ENCODE peak calls at places on chromosomes 7 and 10, in seven cellular contexts. One of them, this sample, is unnamed.

GRCh38 chr10:1287493-1288480 is 231.6 kb downstream of the WDR37 start:
- DNase-seq in spleen: no peak
- DNase-seq in sigmoid colon: no peak
- DNase-seq in heart left ventricle: no peak
- DNase-seq in A549: no peak
- DNase-seq in adrenal gland: no peak
- DNase-seq in body of pancreas: no peak
- DNase-seq in this sample: no peak

GRCh38 chr10:28577506-28577905 is 44.6 kb downstream of the WAC start:
- DNase-seq in body of pancreas: no peak
- DNase-seq in heart left ventricle: no peak
- DNase-seq in sigmoid colon: no peak
- DNase-seq in adrenal gland: no peak
- DNase-seq in spleen: no peak
- DNase-seq in A549: no peak
- DNase-seq in this sample: no peak

GRCh38 chr7:114631249-114631822 is 216.7 kb downstream of the FOXP2 start:
- DNase-seq in spleen: no peak
- DNase-seq in body of pancreas: no peak
- DNase-seq in A549: no peak
- DNase-seq in adrenal gland: no peak
- DNase-seq in heart left ventricle: no peak
- DNase-seq in sigmoid colon: no peak
- DNase-seq in this sample: no peak

GRCh38 chr7:77887567-77887966 is 89.0 kb downstream of the PHTF2 start:
- DNase-seq in body of pancreas: no peak
- DNase-seq in adrenal gland: no peak
- DNase-seq in heart left ventricle: no peak
- DNase-seq in A549: no peak
- DNase-seq in spleen: no peak
- DNase-seq in sigmoid colon: no peak
- DNase-seq in this sample: no peak

GRCh38 chr7:4886671-4887070 is 3.2 kb upstream of the RADIL start:
- DNase-seq in heart left ventricle: no peak
- DNase-seq in A549: no peak
- DNase-seq in spleen: no peak
- DNase-seq in sigmoid colon: no peak
- DNase-seq in adrenal gland: no peak
- DNase-seq in body of pancreas: no peak
- DNase-seq in this sample: no peak

GRCh38 chr10:75400163-75400768 is 1.3 kb downstream of the ZNF503 start:
- DNase-seq in sigmoid colon: peak
- DNase-seq in spleen: no peak
- DNase-seq in A549: peak
- DNase-seq in heart left ventricle: no peak
- DNase-seq in body of pancreas: peak
- DNase-seq in adrenal gland: no peak
- DNase-seq in this sample: no peak

GRCh38 chr7:92987543-92987942 is 130.2 kb downstream of the SAMD9 start:
- DNase-seq in spleen: no peak
- DNase-seq in heart left ventricle: no peak
- DNase-seq in body of pancreas: no peak
- DNase-seq in adrenal gland: no peak
- DNase-seq in sigmoid colon: no peak
- DNase-seq in A549: no peak
- DNase-seq in this sample: no peak

GRCh38 chr7:41459623-41460256 is 243.2 kb downstream of the INHBA start:
- DNase-seq in heart left ventricle: no peak
- DNase-seq in adrenal gland: no peak
- DNase-seq in A549: no peak
- DNase-seq in spleen: no peak
- DNase-seq in body of pancreas: peak
- DNase-seq in sigmoid colon: no peak
- DNase-seq in this sample: no peak

GRCh38 chr7:7554021-7554432 is 12.7 kb upstream of the MIOS start:
- DNase-seq in sigmoid colon: no peak
- DNase-seq in spleen: no peak
- DNase-seq in heart left ventricle: no peak
- DNase-seq in body of pancreas: no peak
- DNase-seq in adrenal gland: no peak
- DNase-seq in A549: no peak
- DNase-seq in this sample: no peak

GRCh38 chr10:97718659-97719142 is 5.2 kb downstream of the MARVELD1 start:
- DNase-seq in adrenal gland: no peak
- DNase-seq in heart left ventricle: no peak
- DNase-seq in body of pancreas: peak
- DNase-seq in A549: peak
- DNase-seq in spleen: peak
- DNase-seq in sigmoid colon: peak
- DNase-seq in this sample: peak

GRCh38 chr10:13294784-13295183 is 5.1 kb downstream of the PHYH start:
- DNase-seq in body of pancreas: no peak
- DNase-seq in adrenal gland: no peak
- DNase-seq in heart left ventricle: no peak
- DNase-seq in spleen: no peak
- DNase-seq in sigmoid colon: no peak
- DNase-seq in A549: no peak
- DNase-seq in this sample: no peak

GRCh38 chr10:13302821-13303555 is 3.1 kb upstream of the PHYH start:
- DNase-seq in spleen: no peak
- DNase-seq in A549: no peak
- DNase-seq in heart left ventricle: no peak
- DNase-seq in sigmoid colon: no peak
- DNase-seq in body of pancreas: no peak
- DNase-seq in adrenal gland: no peak
- DNase-seq in this sample: no peak

GRCh38 chr10:13298748-13299436 is 972 bp downstream of the PHYH start:
- DNase-seq in body of pancreas: no peak
- DNase-seq in sigmoid colon: no peak
- DNase-seq in adrenal gland: no peak
- DNase-seq in heart left ventricle: no peak
- DNase-seq in A549: no peak
- DNase-seq in spleen: peak
- DNase-seq in this sample: no peak

GRCh38 chr10:13296476-13296875 is 3.4 kb downstream of the PHYH start:
- DNase-seq in body of pancreas: no peak
- DNase-seq in spleen: peak
- DNase-seq in adrenal gland: no peak
- DNase-seq in heart left ventricle: no peak
- DNase-seq in A549: no peak
- DNase-seq in sigmoid colon: no peak
- DNase-seq in this sample: no peak

GRCh38 chr10:13299437-13300287 is at the start of gene PHYH:
- DNase-seq in heart left ventricle: peak
- DNase-seq in body of pancreas: peak
- DNase-seq in A549: peak
- DNase-seq in spleen: peak
- DNase-seq in adrenal gland: peak
- DNase-seq in sigmoid colon: peak
- DNase-seq in this sample: peak
- TF ChIP-seq POLR2A in heart left ventricle: peak
- TF ChIP-seq POLR2A in body of pancreas: peak
- TF ChIP-seq POLR2A in A549: peak
- TF ChIP-seq POLR2A in spleen: no peak
- TF ChIP-seq POLR2A in adrenal gland: peak
- TF ChIP-seq POLR2A in sigmoid colon: peak
- TF ChIP-seq POLR2A in this sample: peak

GRCh38 chr7:26912933-26913536 is 48.6 kb upstream of the SKAP2 start:
- DNase-seq in sigmoid colon: no peak
- DNase-seq in adrenal gland: no peak
- DNase-seq in heart left ventricle: no peak
- DNase-seq in body of pancreas: no peak
- DNase-seq in A549: no peak
- DNase-seq in spleen: no peak
- DNase-seq in this sample: no peak
- H3K4me3 ChIP-seq in sigmoid colon: no peak
- H3K4me3 ChIP-seq in adrenal gland: no peak
- H3K4me3 ChIP-seq in heart left ventricle: no peak
- H3K4me3 ChIP-seq in body of pancreas: no peak
- H3K4me3 ChIP-seq in A549: no peak
- H3K4me3 ChIP-seq in spleen: peak
- H3K4me3 ChIP-seq in this sample: no peak

DNA sequence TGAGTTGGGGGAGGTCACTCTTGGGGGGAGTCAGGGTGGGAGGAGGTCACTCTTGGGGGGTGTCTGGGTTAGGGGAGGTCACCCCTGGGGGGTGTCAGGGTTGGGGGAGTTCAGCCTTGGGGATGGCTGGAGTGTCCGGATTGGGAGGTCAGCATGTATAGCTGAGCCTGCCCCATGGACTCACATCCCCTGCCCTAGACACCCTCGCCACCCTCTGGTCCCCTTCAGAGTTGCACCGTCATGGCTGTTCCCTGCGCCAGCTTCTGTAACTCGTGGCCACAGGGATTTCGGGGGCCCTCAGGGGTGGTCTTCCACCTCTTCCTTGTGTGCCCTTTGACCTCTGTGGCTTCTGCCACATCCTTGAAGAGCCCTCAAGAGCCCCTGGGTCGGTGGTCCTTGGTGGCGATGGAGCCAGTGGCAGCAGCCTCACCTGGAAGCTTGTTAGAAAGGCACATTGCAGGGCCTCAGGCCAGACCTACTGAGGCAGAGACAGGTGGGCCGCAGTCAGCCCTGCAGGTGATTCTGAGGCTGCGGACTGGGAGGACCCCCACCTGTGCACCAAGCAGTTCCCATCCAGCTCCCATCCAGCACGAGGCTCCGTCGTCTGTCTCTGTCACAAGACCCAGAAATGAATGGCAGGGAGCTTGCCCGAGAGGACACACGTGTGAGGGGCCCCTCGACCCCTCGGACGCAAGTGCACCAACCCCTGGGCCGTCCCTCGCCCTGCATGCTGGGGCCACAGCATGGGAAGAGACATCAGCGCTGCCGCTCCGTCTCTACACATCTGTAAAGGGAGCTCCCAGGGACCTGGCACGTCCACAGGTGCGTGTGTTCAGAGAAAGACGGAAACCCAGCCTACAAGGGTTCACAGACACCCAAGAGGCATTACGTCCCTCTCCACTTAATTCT is 44.7 kb upstream of the SUN1 start:
- DNase-seq in spleen: no peak
- DNase-seq in A549: peak
- DNase-seq in body of pancreas: no peak
- DNase-seq in adrenal gland: no peak
- DNase-seq in sigmoid colon: no peak
- DNase-seq in heart left ventricle: no peak
- DNase-seq in this sample: no peak
- TF ChIP-seq CTCF in spleen: no peak
- TF ChIP-seq CTCF in A549: no peak
- TF ChIP-seq CTCF in body of pancreas: no peak
- TF ChIP-seq CTCF in adrenal gland: no peak
- TF ChIP-seq CTCF in sigmoid colon: no peak
- TF ChIP-seq CTCF in heart left ventricle: no peak
- TF ChIP-seq CTCF in this sample: no peak

GRCh38 chr7:73560035-73560835 is 2.7 kb upstream of the BCL7B start:
- DNase-seq in heart left ventricle: no peak
- DNase-seq in body of pancreas: no peak
- DNase-seq in spleen: no peak
- DNase-seq in adrenal gland: peak
- DNase-seq in A549: peak
- DNase-seq in sigmoid colon: no peak
- DNase-seq in this sample: no peak
- TF ChIP-seq POLR2A in heart left ventricle: no peak
- TF ChIP-seq POLR2A in body of pancreas: no peak
- TF ChIP-seq POLR2A in spleen: no peak
- TF ChIP-seq POLR2A in adrenal gland: peak
- TF ChIP-seq POLR2A in A549: no peak
- TF ChIP-seq POLR2A in sigmoid colon: no peak
- TF ChIP-seq POLR2A in this sample: no peak

DNA sequence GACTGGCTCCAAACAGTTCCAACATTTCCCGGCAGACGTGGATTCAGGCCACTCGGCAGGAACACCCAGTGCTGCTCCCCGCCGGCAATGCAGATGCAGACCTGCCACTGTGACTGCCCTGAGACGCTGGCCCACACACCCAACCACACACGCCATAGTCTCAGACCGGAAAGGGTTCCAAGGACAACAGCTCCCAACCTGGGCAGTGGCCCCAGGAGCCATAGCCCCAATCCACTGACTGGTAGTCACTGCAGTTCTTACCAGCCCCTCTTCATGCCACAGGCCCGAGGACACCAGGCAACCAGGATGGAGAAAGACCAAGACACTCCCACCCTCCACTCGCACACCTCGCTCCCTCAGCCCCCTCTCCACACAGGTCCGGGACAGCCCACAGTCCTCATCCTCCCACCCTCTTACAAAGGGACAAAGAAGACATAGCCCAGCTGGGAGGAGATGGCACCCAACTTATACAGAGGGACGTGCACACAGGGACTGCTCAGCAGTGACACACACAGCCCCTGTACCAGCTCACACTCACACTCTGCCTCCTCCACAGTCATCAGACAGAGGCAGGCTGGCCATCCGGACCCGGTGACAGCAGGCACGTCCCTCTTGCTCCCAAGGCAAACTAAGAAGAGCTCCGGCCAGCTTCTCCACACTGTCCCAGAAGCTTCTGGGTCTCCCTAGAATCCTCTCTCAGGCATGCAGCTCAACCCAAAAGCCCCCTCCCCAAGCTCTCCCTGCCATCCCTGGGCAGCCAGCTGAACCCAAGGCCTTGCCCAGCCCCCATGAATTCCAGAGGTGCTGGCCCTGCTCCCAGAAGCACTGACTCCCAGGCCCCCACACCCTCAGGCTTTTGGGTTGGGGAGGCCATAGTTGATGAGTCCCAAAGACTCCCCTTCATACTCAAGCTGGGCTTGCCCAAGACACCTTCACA is 24.8 kb downstream of the KCNH2 start:
- DNase-seq in adrenal gland: no peak
- DNase-seq in spleen: peak
- DNase-seq in body of pancreas: no peak
- DNase-seq in A549: no peak
- DNase-seq in sigmoid colon: peak
- DNase-seq in heart left ventricle: no peak
- DNase-seq in this sample: no peak
- H3K4me3 ChIP-seq in adrenal gland: no peak
- H3K4me3 ChIP-seq in spleen: no peak
- H3K4me3 ChIP-seq in body of pancreas: no peak
- H3K4me3 ChIP-seq in A549: no peak
- H3K4me3 ChIP-seq in sigmoid colon: peak
- H3K4me3 ChIP-seq in heart left ventricle: no peak
- H3K4me3 ChIP-seq in this sample: no peak